ENCODE peak calls at places on chromosomes 12 and 14, in ten cellular contexts. One of them, this sample, is unnamed.

GRCh38 chr12:45669093-45669492 is 60.4 kb upstream of the ARID2 start:
- DNase-seq in aorta: no peak
- DNase-seq in neural progenitor cell: no peak
- DNase-seq in fibroblast of lung: peak; percentile 69
- DNase-seq in bronchial epithelial cell: no peak
- DNase-seq in psoas muscle: no peak
- DNase-seq in adrenal gland: no peak
- DNase-seq in colonic mucosa: no peak
- DNase-seq in CD8-positive, alpha-beta T cell: no peak
- DNase-seq in CD8-positive, alpha-beta memory T cell: no peak
- DNase-seq in this sample: no peak

GRCh38 chr12:95212576-95212975 is 4.7 kb downstream of the FGD6 start:
- DNase-seq in bronchial epithelial cell: peak; percentile 80
- DNase-seq in CD8-positive, alpha-beta memory T cell: no peak
- DNase-seq in adrenal gland: no peak
- DNase-seq in fibroblast of lung: no peak
- DNase-seq in colonic mucosa: no peak
- DNase-seq in CD8-positive, alpha-beta T cell: no peak
- DNase-seq in psoas muscle: no peak
- DNase-seq in neural progenitor cell: no peak
- DNase-seq in aorta: no peak
- DNase-seq in this sample: peak; percentile 43

GRCh38 chr14:100778078-100778927 is 47.6 kb upstream of the MEG3 start:
- DNase-seq in fibroblast of lung: no peak
- DNase-seq in colonic mucosa: no peak
- DNase-seq in psoas muscle: no peak
- DNase-seq in CD8-positive, alpha-beta memory T cell: no peak
- DNase-seq in CD8-positive, alpha-beta T cell: no peak
- DNase-seq in adrenal gland: no peak
- DNase-seq in neural progenitor cell: no peak
- DNase-seq in bronchial epithelial cell: no peak
- DNase-seq in aorta: no peak
- DNase-seq in this sample: no peak

GRCh38 chr12:42482820-42483533 is 106.6 kb downstream of the PRICKLE1 start:
- DNase-seq in CD8-positive, alpha-beta memory T cell: peak; percentile 46
- DNase-seq in fibroblast of lung: peak; percentile 68
- DNase-seq in psoas muscle: peak; percentile 80
- DNase-seq in neural progenitor cell: peak; percentile 94
- DNase-seq in colonic mucosa: peak; percentile 59
- DNase-seq in bronchial epithelial cell: peak; percentile 12
- DNase-seq in CD8-positive, alpha-beta T cell: no peak
- DNase-seq in adrenal gland: peak; percentile 60
- DNase-seq in aorta: peak; percentile 81
- DNase-seq in this sample: peak; percentile 78

GRCh38 chr12:47824198-47824597 is 4.5 kb upstream of the HDAC7 start:
- DNase-seq in bronchial epithelial cell: no peak
- DNase-seq in CD8-positive, alpha-beta memory T cell: no peak
- DNase-seq in aorta: peak; percentile 36
- DNase-seq in neural progenitor cell: no peak
- DNase-seq in CD8-positive, alpha-beta T cell: no peak
- DNase-seq in psoas muscle: no peak
- DNase-seq in fibroblast of lung: no peak
- DNase-seq in colonic mucosa: no peak
- DNase-seq in adrenal gland: no peak
- DNase-seq in this sample: no peak

GRCh38 chr12:104094284-104094683 is 30.0 kb downstream of the HCFC2 start:
- DNase-seq in bronchial epithelial cell: no peak
- DNase-seq in neural progenitor cell: no peak
- DNase-seq in colonic mucosa: no peak
- DNase-seq in adrenal gland: no peak
- DNase-seq in CD8-positive, alpha-beta memory T cell: no peak
- DNase-seq in CD8-positive, alpha-beta T cell: no peak
- DNase-seq in psoas muscle: no peak
- DNase-seq in fibroblast of lung: peak; percentile 77
- DNase-seq in aorta: no peak
- DNase-seq in this sample: no peak

GRCh38 chr14:105093426-105094192 is 28.4 kb upstream of the GPR132 start:
- DNase-seq in fibroblast of lung: peak; percentile 61
- DNase-seq in CD8-positive, alpha-beta memory T cell: peak; percentile 73
- DNase-seq in neural progenitor cell: peak; percentile 94
- DNase-seq in bronchial epithelial cell: peak; percentile 82
- DNase-seq in psoas muscle: no peak
- DNase-seq in CD8-positive, alpha-beta T cell: peak; percentile 45
- DNase-seq in adrenal gland: no peak
- DNase-seq in aorta: peak; percentile 85
- DNase-seq in colonic mucosa: peak; percentile 85
- DNase-seq in this sample: peak; percentile 68

GRCh38 chr14:59214702-59215302 is 26.3 kb downstream of the DAAM1 start:
- DNase-seq in fibroblast of lung: no peak
- DNase-seq in adrenal gland: no peak
- DNase-seq in CD8-positive, alpha-beta T cell: no peak
- DNase-seq in aorta: no peak
- DNase-seq in CD8-positive, alpha-beta memory T cell: no peak
- DNase-seq in colonic mucosa: no peak
- DNase-seq in bronchial epithelial cell: no peak
- DNase-seq in psoas muscle: no peak
- DNase-seq in neural progenitor cell: no peak
- DNase-seq in this sample: no peak

GRCh38 chr12:14225064-14225463 is 140.4 kb upstream of the ATF7IP start:
- DNase-seq in colonic mucosa: no peak
- DNase-seq in aorta: no peak
- DNase-seq in psoas muscle: no peak
- DNase-seq in CD8-positive, alpha-beta memory T cell: no peak
- DNase-seq in bronchial epithelial cell: no peak
- DNase-seq in adrenal gland: no peak
- DNase-seq in fibroblast of lung: no peak
- DNase-seq in neural progenitor cell: no peak
- DNase-seq in CD8-positive, alpha-beta T cell: no peak
- DNase-seq in this sample: no peak

GRCh38 chr14:58637391-58638230 is at the start of gene DACT1:
- DNase-seq in bronchial epithelial cell: no peak
- DNase-seq in colonic mucosa: peak; percentile 59
- DNase-seq in CD8-positive, alpha-beta T cell: no peak
- DNase-seq in aorta: peak; percentile 87
- DNase-seq in adrenal gland: peak; percentile 65
- DNase-seq in fibroblast of lung: peak; percentile 86
- DNase-seq in psoas muscle: peak; percentile 70
- DNase-seq in neural progenitor cell: peak; percentile 90
- DNase-seq in CD8-positive, alpha-beta memory T cell: no peak
- DNase-seq in this sample: peak; percentile 67

GRCh38 chr12:112368856-112369255 is 13.4 kb downstream of the HECTD4 start:
- DNase-seq in aorta: no peak
- DNase-seq in fibroblast of lung: no peak
- DNase-seq in CD8-positive, alpha-beta memory T cell: no peak
- DNase-seq in colonic mucosa: no peak
- DNase-seq in bronchial epithelial cell: no peak
- DNase-seq in CD8-positive, alpha-beta T cell: no peak
- DNase-seq in adrenal gland: no peak
- DNase-seq in psoas muscle: no peak
- DNase-seq in neural progenitor cell: no peak
- DNase-seq in this sample: no peak

GRCh38 chr14:22336031-22336430 is 253.0 kb downstream of the DAD1 start:
- DNase-seq in fibroblast of lung: no peak
- DNase-seq in psoas muscle: no peak
- DNase-seq in neural progenitor cell: no peak
- DNase-seq in CD8-positive, alpha-beta T cell: no peak
- DNase-seq in colonic mucosa: no peak
- DNase-seq in CD8-positive, alpha-beta memory T cell: no peak
- DNase-seq in bronchial epithelial cell: no peak
- DNase-seq in adrenal gland: no peak
- DNase-seq in aorta: no peak
- DNase-seq in this sample: no peak

GRCh38 chr14:93132472-93133065 is 16.8 kb upstream of the ITPK1 start:
- DNase-seq in fibroblast of lung: peak; percentile 51
- DNase-seq in aorta: no peak
- DNase-seq in neural progenitor cell: peak; percentile 28
- DNase-seq in CD8-positive, alpha-beta memory T cell: peak; percentile 53
- DNase-seq in bronchial epithelial cell: no peak
- DNase-seq in colonic mucosa: peak; percentile 53
- DNase-seq in CD8-positive, alpha-beta T cell: peak; percentile 14
- DNase-seq in adrenal gland: peak; percentile 75
- DNase-seq in psoas muscle: no peak
- DNase-seq in this sample: peak; percentile 52

GRCh38 chr12:10901427-10901826 is 7.9 kb downstream of the TAS2R13 start:
- DNase-seq in fibroblast of lung: no peak
- DNase-seq in colonic mucosa: no peak
- DNase-seq in aorta: no peak
- DNase-seq in neural progenitor cell: no peak
- DNase-seq in bronchial epithelial cell: peak; percentile 41
- DNase-seq in CD8-positive, alpha-beta memory T cell: no peak
- DNase-seq in psoas muscle: no peak
- DNase-seq in CD8-positive, alpha-beta T cell: no peak
- DNase-seq in adrenal gland: no peak
- DNase-seq in this sample: no peak

GRCh38 chr12:3712209-3712992 is 40.5 kb downstream of the CRACR2A start:
- DNase-seq in fibroblast of lung: no peak
- DNase-seq in neural progenitor cell: no peak
- DNase-seq in CD8-positive, alpha-beta T cell: no peak
- DNase-seq in bronchial epithelial cell: no peak
- DNase-seq in aorta: no peak
- DNase-seq in adrenal gland: no peak
- DNase-seq in colonic mucosa: no peak
- DNase-seq in CD8-positive, alpha-beta memory T cell: no peak
- DNase-seq in psoas muscle: no peak
- DNase-seq in this sample: no peak

GRCh38 chr14:69077841-69078240 is 75.1 kb downstream of the DCAF5 start:
- DNase-seq in fibroblast of lung: peak; percentile 65
- DNase-seq in bronchial epithelial cell: peak; percentile 92
- DNase-seq in adrenal gland: no peak
- DNase-seq in aorta: no peak
- DNase-seq in neural progenitor cell: no peak
- DNase-seq in colonic mucosa: no peak
- DNase-seq in psoas muscle: no peak
- DNase-seq in CD8-positive, alpha-beta memory T cell: no peak
- DNase-seq in CD8-positive, alpha-beta T cell: no peak
- DNase-seq in this sample: peak; percentile 76

GRCh38 chr14:69081271-69081670 is 71.6 kb downstream of the DCAF5 start:
- DNase-seq in aorta: no peak
- DNase-seq in CD8-positive, alpha-beta memory T cell: no peak
- DNase-seq in psoas muscle: no peak
- DNase-seq in bronchial epithelial cell: no peak
- DNase-seq in CD8-positive, alpha-beta T cell: no peak
- DNase-seq in adrenal gland: no peak
- DNase-seq in colonic mucosa: no peak
- DNase-seq in neural progenitor cell: no peak
- DNase-seq in fibroblast of lung: no peak
- DNase-seq in this sample: no peak

GRCh38 chr14:69079747-69080146 is 73.2 kb downstream of the DCAF5 start:
- DNase-seq in CD8-positive, alpha-beta T cell: no peak
- DNase-seq in CD8-positive, alpha-beta memory T cell: no peak
- DNase-seq in neural progenitor cell: no peak
- DNase-seq in aorta: no peak
- DNase-seq in fibroblast of lung: no peak
- DNase-seq in bronchial epithelial cell: no peak
- DNase-seq in adrenal gland: no peak
- DNase-seq in psoas muscle: no peak
- DNase-seq in colonic mucosa: no peak
- DNase-seq in this sample: no peak

GRCh38 chr14:69076341-69076740 is 76.6 kb downstream of the DCAF5 start:
- DNase-seq in fibroblast of lung: no peak
- DNase-seq in colonic mucosa: no peak
- DNase-seq in CD8-positive, alpha-beta memory T cell: no peak
- DNase-seq in psoas muscle: no peak
- DNase-seq in adrenal gland: no peak
- DNase-seq in CD8-positive, alpha-beta T cell: no peak
- DNase-seq in bronchial epithelial cell: no peak
- DNase-seq in aorta: no peak
- DNase-seq in neural progenitor cell: no peak
- DNase-seq in this sample: no peak

GRCh38 chr14:69079188-69079742 is 73.7 kb downstream of the DCAF5 start:
- DNase-seq in adrenal gland: no peak
- DNase-seq in aorta: no peak
- DNase-seq in CD8-positive, alpha-beta T cell: no peak
- DNase-seq in colonic mucosa: no peak
- DNase-seq in psoas muscle: no peak
- DNase-seq in bronchial epithelial cell: peak; percentile 84
- DNase-seq in neural progenitor cell: no peak
- DNase-seq in CD8-positive, alpha-beta memory T cell: no peak
- DNase-seq in fibroblast of lung: peak; percentile 76
- DNase-seq in this sample: peak; percentile 94
- H3K36me3 ChIP-seq in adrenal gland: peaks cover 32% of the 10 kb centered on the region
- H3K36me3 ChIP-seq in aorta: no peaks in the 10 kb centered on the region
- H3K36me3 ChIP-seq in CD8-positive, alpha-beta T cell: peaks cover 18% of the 10 kb centered on the region
- H3K36me3 ChIP-seq in colonic mucosa: no peaks in the 10 kb centered on the region
- H3K36me3 ChIP-seq in psoas muscle: peaks cover 3% of the 10 kb centered on the region
- H3K36me3 ChIP-seq in bronchial epithelial cell: peaks cover 3% of the 10 kb centered on the region
- H3K36me3 ChIP-seq in neural progenitor cell: no peaks in the 10 kb centered on the region
- H3K36me3 ChIP-seq in CD8-positive, alpha-beta memory T cell: peaks cover 17% of the 10 kb centered on the region
- H3K36me3 ChIP-seq in fibroblast of lung: no peaks in the 10 kb centered on the region
- H3K36me3 ChIP-seq in this sample: no peaks in the 10 kb centered on the region

GRCh38 chr12:88175544-88175943 is 33.4 kb downstream of the TMTC3 start:
- DNase-seq in colonic mucosa: no peak
- DNase-seq in adrenal gland: no peak
- DNase-seq in neural progenitor cell: no peak
- DNase-seq in psoas muscle: no peak
- DNase-seq in fibroblast of lung: no peak
- DNase-seq in bronchial epithelial cell: no peak
- DNase-seq in aorta: no peak
- DNase-seq in CD8-positive, alpha-beta memory T cell: no peak
- DNase-seq in CD8-positive, alpha-beta T cell: no peak
- DNase-seq in this sample: no peak
- H3K36me3 ChIP-seq in colonic mucosa: no peaks in the 10 kb centered on the region
- H3K36me3 ChIP-seq in adrenal gland: no peaks in the 10 kb centered on the region
- H3K36me3 ChIP-seq in neural progenitor cell: peaks cover 11% of the 10 kb centered on the region
- H3K36me3 ChIP-seq in psoas muscle: peaks cover 2% of the 10 kb centered on the region
- H3K36me3 ChIP-seq in fibroblast of lung: peaks cover 4% of the 10 kb centered on the region
- H3K36me3 ChIP-seq in bronchial epithelial cell: peaks cover 10% of the 10 kb centered on the region
- H3K36me3 ChIP-seq in aorta: peaks cover 3% of the 10 kb centered on the region
- H3K36me3 ChIP-seq in CD8-positive, alpha-beta memory T cell: peaks cover 13% of the 10 kb centered on the region
- H3K36me3 ChIP-seq in CD8-positive, alpha-beta T cell: peaks cover 16% of the 10 kb centered on the region
- H3K36me3 ChIP-seq in this sample: no peaks in the 10 kb centered on the region

DNA sequence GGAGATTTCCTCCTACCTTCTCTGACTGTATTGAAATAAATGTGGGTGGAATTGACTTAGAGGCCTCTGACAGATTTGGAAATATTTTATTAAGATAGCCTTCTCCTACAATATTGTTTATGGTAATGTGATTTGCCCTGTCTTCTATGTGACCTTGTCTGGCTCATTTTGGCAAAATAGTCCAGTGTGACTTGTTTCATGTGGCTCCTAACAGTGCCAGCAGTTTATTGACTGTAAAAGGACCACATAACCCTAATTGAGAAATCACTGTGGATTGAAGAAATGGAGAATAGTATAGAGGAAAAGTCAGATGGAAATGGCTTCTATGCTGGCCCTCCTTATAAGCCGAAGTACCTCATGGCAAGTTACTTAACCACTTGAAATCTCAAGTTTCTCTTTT is 170.9 kb upstream of the PTPRQ start:
- DNase-seq in CD8-positive, alpha-beta memory T cell: no peak
- DNase-seq in adrenal gland: no peak
- DNase-seq in bronchial epithelial cell: no peak
- DNase-seq in CD8-positive, alpha-beta T cell: no peak
- DNase-seq in neural progenitor cell: no peak
- DNase-seq in aorta: no peak
- DNase-seq in psoas muscle: no peak
- DNase-seq in colonic mucosa: no peak
- DNase-seq in fibroblast of lung: no peak
- DNase-seq in this sample: no peak
- H3K36me3 ChIP-seq in CD8-positive, alpha-beta memory T cell: no peaks in the 10 kb centered on the region
- H3K36me3 ChIP-seq in adrenal gland: no peaks in the 10 kb centered on the region
- H3K36me3 ChIP-seq in bronchial epithelial cell: no peaks in the 10 kb centered on the region
- H3K36me3 ChIP-seq in CD8-positive, alpha-beta T cell: no peaks in the 10 kb centered on the region
- H3K36me3 ChIP-seq in neural progenitor cell: no peaks in the 10 kb centered on the region
- H3K36me3 ChIP-seq in aorta: no peaks in the 10 kb centered on the region
- H3K36me3 ChIP-seq in psoas muscle: no peaks in the 10 kb centered on the region
- H3K36me3 ChIP-seq in colonic mucosa: no peaks in the 10 kb centered on the region
- H3K36me3 ChIP-seq in fibroblast of lung: no peaks in the 10 kb centered on the region
- H3K36me3 ChIP-seq in this sample: no peaks in the 10 kb centered on the region

GRCh38 chr12:68839183-68840147 is 31.5 kb downstream of the MDM2 start:
- DNase-seq in colonic mucosa: no peak
- DNase-seq in bronchial epithelial cell: no peak
- DNase-seq in CD8-positive, alpha-beta T cell: no peak
- DNase-seq in neural progenitor cell: no peak
- DNase-seq in aorta: no peak
- DNase-seq in CD8-positive, alpha-beta memory T cell: no peak
- DNase-seq in psoas muscle: no peak
- DNase-seq in fibroblast of lung: no peak
- DNase-seq in adrenal gland: no peak
- DNase-seq in this sample: no peak
- H3K36me3 ChIP-seq in colonic mucosa: peaks cover 9% of the 10 kb centered on the region
- H3K36me3 ChIP-seq in bronchial epithelial cell: peaks cover 15% of the 10 kb centered on the region
- H3K36me3 ChIP-seq in CD8-positive, alpha-beta T cell: peaks cover 40% of the 10 kb centered on the region
- H3K36me3 ChIP-seq in neural progenitor cell: peaks cover 22% of the 10 kb centered on the region
- H3K36me3 ChIP-seq in aorta: peaks cover 13% of the 10 kb centered on the region
- H3K36me3 ChIP-seq in CD8-positive, alpha-beta memory T cell: peaks cover 51% of the 10 kb centered on the region
- H3K36me3 ChIP-seq in psoas muscle: peaks cover 5% of the 10 kb centered on the region
- H3K36me3 ChIP-seq in fibroblast of lung: peaks cover 25% of the 10 kb centered on the region
- H3K36me3 ChIP-seq in adrenal gland: peaks cover 77% of the 10 kb centered on the region
- H3K36me3 ChIP-seq in this sample: peaks cover 23% of the 10 kb centered on the region